ENCODE peak calls at places on chromosomes 2 and 18, in five cellular contexts. G, N, K, Z and C are unnamed samples.

GRCh38 chr2:74984017-74984416 is 25.6 kb downstream of the POLE4 start:
- DNase-seq in K (no peak), Z (peak; percentile 41), N (no peak), G (no peak), C (no peak)

GRCh38 chr2:200319587-200320337 is 13.3 kb downstream of the SPATS2L start:
- DNase-seq in G (no peak), N (no peak), Z (no peak), K (peak; percentile 77), C (peak; percentile 37)

GRCh38 chr18:48905541-48905940 is 45.2 kb downstream of the SMAD7 start:
- DNase-seq in K (peak; percentile 65), G (no peak), Z (no peak), N (no peak), C (no peak)

GRCh38 chr2:55837073-55837472 is 86.5 kb downstream of the EFEMP1 start:
- DNase-seq in K (no peak), N (no peak), Z (no peak), G (no peak), C (no peak)

GRCh38 chr18:61448316-61448715 is 115.1 kb downstream of the CDH20 start:
- DNase-seq in Z (no peak), K (no peak), G (peak; percentile 55), N (no peak), C (no peak)

GRCh38 chr2:70767699-70768584 is at the start of gene ADD2:
- DNase-seq in G (no peak), N (peak; percentile 60), K (peak; percentile 61), Z (peak; percentile 93), C (no peak)

GRCh38 chr2:46379213-46380037 is 82.2 kb downstream of the EPAS1 start:
- DNase-seq in Z (no peak), G (no peak), N (no peak), K (no peak), C (no peak)

GRCh38 chr2:119407430-119408220 is 24.0 kb upstream of the TMEM37 start:
- DNase-seq in G (peak; percentile 84), Z (peak; percentile 79), K (peak; percentile 71), N (no peak), C (peak; percentile 82)

GRCh38 chr2:224302952-224303351 is 99.0 kb downstream of the FAM124B start:
- DNase-seq in N (no peak), K (no peak), G (no peak), Z (no peak), C (no peak)

DNA sequence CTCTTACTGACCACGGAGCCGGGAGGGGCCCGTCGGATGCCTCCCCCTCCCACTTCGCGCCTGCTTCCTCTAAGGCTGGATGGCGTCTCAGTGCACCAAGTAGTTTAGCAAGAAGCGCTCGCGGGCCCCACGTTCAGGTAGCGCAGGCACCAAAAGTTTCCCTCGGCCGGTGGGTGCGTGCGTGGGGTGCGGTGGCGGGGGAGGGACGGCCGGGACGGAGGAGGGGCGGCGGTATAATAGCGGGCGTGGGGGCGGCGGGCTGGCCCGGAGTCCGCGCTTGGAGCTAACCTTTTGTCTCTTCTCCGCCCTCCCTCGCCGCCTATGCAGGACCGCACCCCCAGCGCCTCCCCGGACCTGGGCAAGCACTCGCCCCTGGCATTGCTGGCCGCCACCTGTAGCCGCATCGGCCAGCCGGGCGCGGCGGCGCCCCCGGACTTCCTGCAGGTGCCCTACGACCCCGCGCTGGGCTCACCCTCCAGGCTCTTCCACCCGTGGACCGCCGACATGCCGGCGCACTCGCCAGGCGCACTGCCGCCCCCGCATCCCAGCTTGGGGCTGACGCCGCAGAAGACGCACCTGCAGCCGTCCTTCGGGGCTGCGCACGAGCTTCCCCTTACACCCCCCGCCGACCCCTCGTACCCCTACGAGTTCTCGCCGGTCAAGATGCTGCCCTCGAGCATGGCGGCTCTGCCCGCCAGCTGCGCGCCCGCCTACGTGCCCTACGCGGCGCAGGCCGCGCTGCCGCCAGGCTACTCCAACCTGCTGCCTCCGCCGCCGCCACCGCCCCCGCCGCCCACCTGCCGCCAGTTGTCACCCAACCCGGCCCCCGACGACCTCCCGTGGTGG is 1.0 kb downstream of the SP5 start:
- DNase-seq in Z (peak; percentile 46), K (no peak), G (no peak), N (peak; percentile 73), C (no peak)
- H3K4me3 ChIP-seq in Z (no peak overlapping the region), K (no peak overlapping the region), G (no peak overlapping the region), N (peak overlapping the region; percentile 55), C (no peak overlapping the region)

DNA sequence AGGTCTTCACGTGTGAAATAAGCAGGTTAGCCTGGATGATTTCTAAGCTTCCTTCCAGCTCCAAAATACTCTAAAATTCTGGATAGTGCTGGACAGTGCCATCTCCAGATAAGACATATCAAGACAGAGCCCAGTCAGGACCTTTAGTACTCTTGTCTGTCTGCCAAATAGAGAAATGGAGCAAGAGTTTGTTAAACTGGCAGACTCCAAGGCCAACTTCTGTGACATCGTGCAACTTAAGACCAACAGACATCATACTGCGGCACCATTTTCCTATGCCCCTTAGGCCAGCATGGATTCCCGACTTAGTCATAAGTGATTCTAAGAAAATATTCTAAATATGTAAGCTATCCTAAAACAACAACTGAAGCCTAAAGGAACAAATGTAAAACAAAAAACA is 118.6 kb downstream of the RBMS1 start:
- DNase-seq in N (no peak), G (peak; percentile 4), K (peak; percentile 52), Z (no peak), C (no peak)
- H3K27ac ChIP-seq in N (peak overlapping the region; percentile 37), G (no peak overlapping the region), K (peak overlapping the region; percentile 88), Z (peak overlapping the region; percentile 67), C (no peak overlapping the region)

DNA sequence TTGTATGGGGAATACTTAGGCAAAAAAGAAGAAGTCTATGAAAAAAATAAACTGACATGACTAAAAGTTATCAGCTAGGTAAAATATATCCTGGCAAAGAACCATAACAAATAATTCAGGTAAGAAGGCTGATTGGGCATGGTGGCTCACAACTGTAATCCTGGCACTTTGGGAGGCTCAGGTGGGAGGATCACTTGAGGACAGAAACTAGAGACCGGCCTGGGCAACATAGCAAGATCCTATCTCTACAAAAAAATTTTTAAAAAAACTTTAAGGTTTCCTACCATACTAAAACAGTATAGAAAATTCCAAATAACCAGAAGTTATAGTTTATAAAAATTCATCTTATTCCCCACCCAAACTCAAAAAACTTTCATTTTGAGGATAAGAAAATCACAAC is 10.8 kb downstream of the NCKAP1 start:
- DNase-seq in G (no peak), K (no peak), Z (no peak), N (no peak), C (no peak)
- H3K4me1 ChIP-seq in G (no peaks in the 10 kb centered on the region), K (peaks cover 61% of the 10 kb centered on the region), Z (peaks cover 13% of the 10 kb centered on the region), N (peaks cover 8% of the 10 kb centered on the region), C (peaks cover 10% of the 10 kb centered on the region)

GRCh38 chr2:201642086-201642578 is 1.2 kb downstream of the TMEM237 start:
- DNase-seq in N (no peak), G (peak; percentile 51), K (no peak), Z (no peak), C (no peak)

GRCh38 chr2:201643216-201643651 is at the start of gene TMEM237:
- DNase-seq in N (peak; percentile 79), G (peak; percentile 75), K (peak; percentile 80), Z (peak; percentile 84), C (peak; percentile 67)

GRCh38 chr2:201647431-201647830 is 4.1 kb upstream of the TMEM237 start:
- DNase-seq in Z (no peak), K (no peak), G (no peak), N (no peak), C (no peak)

GRCh38 chr2:201642579-201643215 is 606 bp downstream of the TMEM237 start:
- DNase-seq in N (peak; percentile 91), Z (peak; percentile 96), G (peak; percentile 94), K (peak; percentile 91), C (peak; percentile 86)

DNA sequence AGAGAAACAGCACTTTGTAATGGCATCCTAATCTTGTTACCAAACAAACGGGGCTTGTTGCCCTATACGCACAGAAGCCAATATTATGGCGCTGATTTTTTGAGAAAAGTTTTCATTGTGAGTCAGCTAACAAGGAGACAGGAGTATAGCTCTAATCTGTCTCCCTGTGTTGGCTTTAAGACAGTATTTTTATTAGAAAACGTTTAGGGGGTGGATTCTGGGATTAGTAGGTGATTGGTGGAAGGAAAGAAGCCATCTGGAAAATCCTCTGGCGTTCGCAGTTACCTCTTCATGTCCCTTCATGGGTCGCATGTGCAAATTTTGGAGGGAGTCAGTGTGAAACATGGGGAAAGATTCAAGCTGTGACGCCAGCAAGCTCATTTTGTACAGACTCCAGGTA is 698 bp upstream of the TMEM237 start:
- DNase-seq in K (peak; percentile 64), G (no peak), N (no peak), Z (no peak), C (peak; percentile 29)
- H3K4me3 ChIP-seq in K (peak overlapping the region; percentile 91), G (no peak overlapping the region), N (peak overlapping the region; percentile 89), Z (peak overlapping the region; percentile 89), C (peak overlapping the region; percentile 76)

DNA sequence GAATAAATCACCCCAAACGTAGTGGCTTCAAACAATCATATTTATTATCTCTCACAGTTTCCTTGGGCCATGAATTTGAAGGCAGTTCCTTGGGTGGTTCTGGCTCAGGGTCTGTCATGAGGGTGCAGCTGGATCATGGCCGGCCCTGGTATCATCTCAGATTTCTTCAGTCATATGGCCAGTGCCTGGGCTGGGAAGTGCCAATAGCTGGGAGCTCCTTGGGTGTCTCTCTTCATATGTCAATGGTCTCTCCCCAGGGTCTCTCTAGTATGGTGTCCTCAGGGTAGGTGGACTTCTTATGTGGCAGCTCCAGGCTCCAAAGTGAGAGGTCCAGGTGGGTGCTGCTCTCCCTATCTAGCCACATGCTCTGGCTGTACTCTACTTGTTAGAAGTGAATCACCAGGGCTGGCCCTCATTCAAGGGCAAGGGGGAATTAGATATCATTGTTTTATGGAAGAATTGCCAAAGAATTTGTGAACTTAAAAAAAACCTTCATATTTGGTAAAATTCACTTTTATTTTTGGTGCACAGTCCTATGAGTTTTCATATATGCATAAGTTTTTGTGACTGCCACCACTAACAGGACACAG is 15.4 kb downstream of the FHOD3 start:
- DNase-seq in K (peak; percentile 26), G (no peak), N (no peak), Z (no peak), C (no peak)
- H3K27ac ChIP-seq in K (no peak overlapping the region), G (no peak overlapping the region), N (no peak overlapping the region), Z (no peak overlapping the region), C (no peak overlapping the region)

DNA sequence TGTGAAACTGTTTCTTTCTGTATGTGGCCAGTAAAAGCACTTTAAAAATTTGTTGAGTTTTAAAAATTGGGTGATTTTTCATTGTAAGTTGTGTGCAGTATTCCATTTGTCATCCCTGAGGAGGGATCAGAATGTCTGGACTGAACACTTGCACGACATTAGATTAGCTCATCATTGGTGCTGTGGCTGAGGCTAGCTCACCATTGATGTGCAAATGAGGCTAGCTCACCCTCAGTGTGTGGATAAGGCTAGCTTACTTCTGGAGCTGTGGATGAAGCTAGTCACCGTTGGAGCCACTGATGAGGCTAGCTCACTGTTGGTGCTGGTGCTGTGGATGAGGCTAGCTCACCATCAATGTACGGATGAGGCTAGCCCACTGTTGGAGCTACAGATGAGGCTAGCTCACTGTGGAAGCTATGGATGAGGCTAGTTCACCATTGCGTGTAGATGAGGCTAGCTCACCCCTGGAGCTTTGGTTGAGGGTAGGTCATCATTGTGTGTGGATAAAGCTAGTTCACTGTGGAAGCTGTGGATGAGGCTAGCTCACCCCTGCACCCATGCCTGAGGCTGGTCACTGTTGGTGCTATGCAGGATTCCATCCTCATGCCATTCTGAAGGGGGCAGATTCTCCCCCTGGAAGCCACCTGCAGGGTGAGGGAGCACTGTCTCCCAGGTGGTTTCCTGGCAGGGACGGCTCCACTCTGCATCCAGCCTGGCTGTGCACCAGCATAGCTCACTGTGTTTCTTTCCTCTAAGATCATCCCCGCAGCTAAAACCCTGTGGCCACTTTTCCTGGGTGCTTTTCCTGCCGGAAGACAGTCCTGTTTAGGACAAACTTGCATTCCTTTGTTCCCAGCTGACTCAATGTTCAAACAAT is 101.1 kb downstream of the TWIST2 start:
- DNase-seq in G (no peak), K (peak; percentile 87), N (peak; percentile 42), Z (no peak), C (no peak)
- H3K4me1 ChIP-seq in G (peaks cover 15% of the 10 kb centered on the region), K (peaks cover 35% of the 10 kb centered on the region), N (peaks cover 3% of the 10 kb centered on the region), Z (no peaks in the 10 kb centered on the region), C (no peaks in the 10 kb centered on the region)